ENCODE peak calls at places on chromosomes 1 and 21, in four cellular contexts. One of them, this sample, is unnamed.
A peak's percentile ranks its signal among the peaks of the same experiment; 100 is the strongest.

GRCh38 chr1:183962903-183963302 is 74.6 kb downstream of the COLGALT2 start:
- DNase-seq in NB4: no peak
- DNase-seq in psoas muscle: no peak
- DNase-seq in stimulated activated CD8-positive, alpha-beta memory T cell treated with anti-CD3 and anti-CD28 coated beads, Interleukin-15, amount 100 ng/mL, for 24 hours: no peak
- DNase-seq in this sample: no peak

GRCh38 chr1:58573705-58574591 is 3.1 kb downstream of the TACSTD2 start:
- DNase-seq in NB4: no peak
- DNase-seq in psoas muscle: no peak
- DNase-seq in stimulated activated CD8-positive, alpha-beta memory T cell treated with anti-CD3 and anti-CD28 coated beads, Interleukin-15, amount 100 ng/mL, for 24 hours: no peak
- DNase-seq in this sample: no peak

GRCh38 chr1:914891-915280 is 8.8 kb upstream of the SAMD11 start:
- DNase-seq in NB4: no peak
- DNase-seq in psoas muscle: no peak
- DNase-seq in stimulated activated CD8-positive, alpha-beta memory T cell treated with anti-CD3 and anti-CD28 coated beads, Interleukin-15, amount 100 ng/mL, for 24 hours: no peak
- DNase-seq in this sample: no peak

GRCh38 chr1:51509773-51510172 is 9.3 kb downstream of the EPS15 start:
- DNase-seq in NB4: no peak
- DNase-seq in psoas muscle: no peak
- DNase-seq in stimulated activated CD8-positive, alpha-beta memory T cell treated with anti-CD3 and anti-CD28 coated beads, Interleukin-15, amount 100 ng/mL, for 24 hours: no peak
- DNase-seq in this sample: no peak

GRCh38 chr1:32623775-32624174 is 26.6 kb downstream of the ZBTB8OS start:
- DNase-seq in NB4: no peak
- DNase-seq in psoas muscle: no peak
- DNase-seq in stimulated activated CD8-positive, alpha-beta memory T cell treated with anti-CD3 and anti-CD28 coated beads, Interleukin-15, amount 100 ng/mL, for 24 hours: no peak
- DNase-seq in this sample: no peak

GRCh38 chr1:87435484-87435883 is 106.8 kb downstream of the LMO4 start:
- DNase-seq in NB4: peak; percentile 9
- DNase-seq in psoas muscle: no peak
- DNase-seq in stimulated activated CD8-positive, alpha-beta memory T cell treated with anti-CD3 and anti-CD28 coated beads, Interleukin-15, amount 100 ng/mL, for 24 hours: no peak
- DNase-seq in this sample: no peak

GRCh38 chr1:248890549-248891498 is 15.2 kb upstream of the PGBD2 start:
- DNase-seq in NB4: no peak
- DNase-seq in psoas muscle: no peak
- DNase-seq in stimulated activated CD8-positive, alpha-beta memory T cell treated with anti-CD3 and anti-CD28 coated beads, Interleukin-15, amount 100 ng/mL, for 24 hours: no peak
- DNase-seq in this sample: no peak

GRCh38 chr1:203037509-203038190 is 11.4 kb downstream of the PPFIA4 start:
- DNase-seq in NB4: no peak
- DNase-seq in psoas muscle: no peak
- DNase-seq in stimulated activated CD8-positive, alpha-beta memory T cell treated with anti-CD3 and anti-CD28 coated beads, Interleukin-15, amount 100 ng/mL, for 24 hours: no peak
- DNase-seq in this sample: no peak

GRCh38 chr1:115829023-115829674 is 11.8 kb downstream of the NHLH2 start:
- DNase-seq in NB4: peak; percentile 82
- DNase-seq in psoas muscle: no peak
- DNase-seq in stimulated activated CD8-positive, alpha-beta memory T cell treated with anti-CD3 and anti-CD28 coated beads, Interleukin-15, amount 100 ng/mL, for 24 hours: no peak
- DNase-seq in this sample: no peak

GRCh38 chr1:37243368-37244082 is 209.2 kb upstream of the GRIK3 start:
- DNase-seq in NB4: no peak
- DNase-seq in psoas muscle: no peak
- DNase-seq in stimulated activated CD8-positive, alpha-beta memory T cell treated with anti-CD3 and anti-CD28 coated beads, Interleukin-15, amount 100 ng/mL, for 24 hours: no peak
- DNase-seq in this sample: no peak

GRCh38 chr1:30668546-30669327 is 54.6 kb downstream of the MATN1 start:
- DNase-seq in NB4: no peak
- DNase-seq in psoas muscle: peak; percentile 13
- DNase-seq in stimulated activated CD8-positive, alpha-beta memory T cell treated with anti-CD3 and anti-CD28 coated beads, Interleukin-15, amount 100 ng/mL, for 24 hours: no peak
- DNase-seq in this sample: no peak

GRCh38 chr1:76170114-76170513 is 95.6 kb downstream of the ST6GALNAC3 start:
- DNase-seq in NB4: no peak
- DNase-seq in psoas muscle: no peak
- DNase-seq in stimulated activated CD8-positive, alpha-beta memory T cell treated with anti-CD3 and anti-CD28 coated beads, Interleukin-15, amount 100 ng/mL, for 24 hours: no peak
- DNase-seq in this sample: no peak

GRCh38 chr1:206821493-206821892 is 43.9 kb upstream of the IL20 start:
- DNase-seq in NB4: no peak
- DNase-seq in psoas muscle: no peak
- DNase-seq in stimulated activated CD8-positive, alpha-beta memory T cell treated with anti-CD3 and anti-CD28 coated beads, Interleukin-15, amount 100 ng/mL, for 24 hours: no peak
- DNase-seq in this sample: no peak

GRCh38 chr1:9293512-9294439 is 1.1 kb downstream of the SPSB1 start:
- DNase-seq in NB4: peak; percentile 45
- DNase-seq in psoas muscle: peak; percentile 75
- DNase-seq in stimulated activated CD8-positive, alpha-beta memory T cell treated with anti-CD3 and anti-CD28 coated beads, Interleukin-15, amount 100 ng/mL, for 24 hours: no peak
- DNase-seq in this sample: peak; percentile 27

GRCh38 chr1:231792634-231793033 is 166.0 kb downstream of the DISC1 start:
- DNase-seq in NB4: no peak
- DNase-seq in psoas muscle: no peak
- DNase-seq in stimulated activated CD8-positive, alpha-beta memory T cell treated with anti-CD3 and anti-CD28 coated beads, Interleukin-15, amount 100 ng/mL, for 24 hours: no peak
- DNase-seq in this sample: no peak

GRCh38 chr1:44775930-44776748 is 799 bp downstream of the RPS8 start:
- DNase-seq in NB4: peak; percentile 61
- DNase-seq in psoas muscle: no peak
- DNase-seq in stimulated activated CD8-positive, alpha-beta memory T cell treated with anti-CD3 and anti-CD28 coated beads, Interleukin-15, amount 100 ng/mL, for 24 hours: peak; percentile 13
- DNase-seq in this sample: no peak

GRCh38 chr1:153928776-153929432 is 6.1 kb upstream of the GATAD2B start:
- DNase-seq in NB4: no peak
- DNase-seq in psoas muscle: no peak
- DNase-seq in stimulated activated CD8-positive, alpha-beta memory T cell treated with anti-CD3 and anti-CD28 coated beads, Interleukin-15, amount 100 ng/mL, for 24 hours: no peak
- DNase-seq in this sample: no peak

GRCh38 chr1:68087184-68087583 is 36.8 kb upstream of the DIRAS3 start:
- DNase-seq in NB4: no peak
- DNase-seq in psoas muscle: no peak
- DNase-seq in stimulated activated CD8-positive, alpha-beta memory T cell treated with anti-CD3 and anti-CD28 coated beads, Interleukin-15, amount 100 ng/mL, for 24 hours: no peak
- DNase-seq in this sample: no peak

GRCh38 chr21:31354604-31355443 is 10.8 kb upstream of the TIAM1 start:
- DNase-seq in NB4: no peak
- DNase-seq in psoas muscle: no peak
- DNase-seq in stimulated activated CD8-positive, alpha-beta memory T cell treated with anti-CD3 and anti-CD28 coated beads, Interleukin-15, amount 100 ng/mL, for 24 hours: no peak
- DNase-seq in this sample: no peak

GRCh38 chr1:30809514-30810263 is 52.1 kb upstream of the LAPTM5 start:
- DNase-seq in NB4: no peak
- DNase-seq in psoas muscle: no peak
- DNase-seq in stimulated activated CD8-positive, alpha-beta memory T cell treated with anti-CD3 and anti-CD28 coated beads, Interleukin-15, amount 100 ng/mL, for 24 hours: no peak
- DNase-seq in this sample: no peak

GRCh38 chr1:185672719-185673360 is 61.4 kb upstream of the HMCN1 start:
- DNase-seq in NB4: peak; percentile 17
- DNase-seq in psoas muscle: no peak
- DNase-seq in stimulated activated CD8-positive, alpha-beta memory T cell treated with anti-CD3 and anti-CD28 coated beads, Interleukin-15, amount 100 ng/mL, for 24 hours: no peak
- DNase-seq in this sample: no peak

GRCh38 chr1:12153181-12153785 is 13.5 kb upstream of the TNFRSF1B start:
- DNase-seq in NB4: peak; percentile 91
- DNase-seq in psoas muscle: peak; percentile 68
- DNase-seq in stimulated activated CD8-positive, alpha-beta memory T cell treated with anti-CD3 and anti-CD28 coated beads, Interleukin-15, amount 100 ng/mL, for 24 hours: no peak
- DNase-seq in this sample: no peak

This sample was measured in activated gamma-delta T cell.